ENCODE peak calls at places on chromosomes 2 and 18, in eight cellular contexts. Z is fibroblast of the aortic adventitia; G is psoas muscle; D is NAMALWA; L is stimulated activated CD4-positive, alpha-beta T cell treated with anti-CD3 and anti-CD28 coated beads, Interleukin-2, amount 100 ng/mL, for 48 hours; X is GM04504; J is germinal center; C is naive thymus-derived CD8-positive, alpha-beta T cell. I is an unnamed sample.

GRCh38 chr2:183037281-183037659 is 987 bp downstream of the NCKAP1 start:
- DNase-seq in Z (peak; percentile 53), J (no peak), L (no peak), D (no peak), X (no peak), C (no peak), G (no peak), I (no peak)

GRCh38 chr2:159117658-159118057 is 149.2 kb downstream of the TANC1 start:
- DNase-seq in G (no peak), X (no peak), D (no peak), Z (no peak), L (no peak), J (no peak), C (no peak), I (no peak)

GRCh38 chr2:55418512-55419235 is 982 bp downstream of the CCDC88A start:
- DNase-seq in G (no peak), C (no peak), X (no peak), J (peak; percentile 10), L (no peak), Z (peak; percentile 11), D (peak; percentile 53), I (peak; percentile 20)

GRCh38 chr2:205130111-205130829 is 552.0 kb upstream of the NRP2 start:
- DNase-seq in Z (no peak), X (no peak), L (no peak), D (no peak), C (peak; percentile 33), J (no peak), G (no peak), I (no peak)

GRCh38 chr2:215687149-215688031 is 251.5 kb upstream of the FN1 start:
- DNase-seq in G (no peak), X (no peak), L (no peak), C (no peak), D (no peak), J (no peak), Z (no peak), I (no peak)

GRCh38 chr18:3333056-3333720 is 71.3 kb downstream of the MYL12B start:
- DNase-seq in C (no peak), Z (no peak), J (no peak), X (no peak), L (no peak), G (no peak), D (no peak), I (no peak)

GRCh38 chr18:48893559-48894265 is 57.1 kb downstream of the SMAD7 start:
- DNase-seq in L (no peak), Z (no peak), D (no peak), G (no peak), J (no peak), C (no peak), X (no peak), I (no peak)

GRCh38 chr2:104938226-104938941 is 84.5 kb downstream of the POU3F3 start:
- DNase-seq in X (no peak), D (no peak), L (peak; percentile 7), J (peak; percentile 49), G (no peak), Z (no peak), C (peak; percentile 6), I (peak; percentile 36)

GRCh38 chr2:238267884-238268680 is 20.3 kb downstream of the PER2 start:
- DNase-seq in Z (no peak), X (no peak), G (peak; percentile 11), L (no peak), D (no peak), J (no peak), C (no peak), I (no peak)

GRCh38 chr18:55780591-55781071 is 192.6 kb upstream of the TCF4 start:
- DNase-seq in Z (peak; percentile 38), D (peak; percentile 75), C (no peak), G (no peak), X (no peak), L (no peak), J (peak; percentile 40), I (no peak)

GRCh38 chr2:126761981-126762878 is 106.3 kb downstream of the GYPC start:
- DNase-seq in Z (no peak), J (no peak), C (peak; percentile 70), X (no peak), L (no peak), G (no peak), D (no peak), I (no peak)

GRCh38 chr2:215377283-215377682 is 58.6 kb downstream of the FN1 start:
- DNase-seq in Z (no peak), L (no peak), D (no peak), G (no peak), X (no peak), C (no peak), J (no peak), I (no peak)

GRCh38 chr2:31219131-31219969 is 2.0 kb upstream of the CAPN14 start:
- DNase-seq in C (no peak), L (no peak), D (peak; percentile 81), Z (no peak), X (no peak), G (no peak), J (peak; percentile 77), I (peak; percentile 69)

GRCh38 chr18:5596585-5596984 is 52.8 kb upstream of the EPB41L3 start:
- DNase-seq in D (no peak), J (no peak), G (no peak), Z (no peak), X (no peak), C (no peak), L (no peak), I (no peak)

GRCh38 chr2:239575931-239576445 is 175.2 kb upstream of the HDAC4 start:
- DNase-seq in X (no peak), J (no peak), C (no peak), D (no peak), G (no peak), Z (no peak), L (no peak), I (no peak)

GRCh38 chr2:127526940-127527804 is 883 bp upstream of the IWS1 start:
- DNase-seq in L (peak; percentile 9), X (no peak), D (no peak), G (no peak), C (no peak), Z (no peak), J (no peak), I (no peak)

GRCh38 chr2:85888020-85888744 is 608 bp downstream of the ST3GAL5 start:
- DNase-seq in C (peak; percentile 52), L (peak; percentile 31), J (peak; percentile 24), D (peak; percentile 75), X (no peak), G (peak; percentile 19), Z (peak; percentile 42), I (peak; percentile 34)

GRCh38 chr18:54822872-54823845 is 5.1 kb upstream of the RAB27B start:
- DNase-seq in D (no peak), J (no peak), G (no peak), Z (peak; percentile 94), X (peak; percentile 93), C (no peak), L (no peak), I (no peak)

GRCh38 chr2:79670198-79670597 is 157.3 kb downstream of the CTNNA2 start:
- DNase-seq in G (no peak), C (no peak), L (no peak), X (no peak), D (no peak), J (no peak), Z (no peak), I (no peak)

I was measured in GM13977.